ENCODE peak calls at places on chromosomes 3 and 15, in ten cellular contexts. One of them, this sample, is unnamed.

GRCh38 chr3:25831578-25831977 is 41.7 kb downstream of the OXSM start:
- DNase-seq in PC-9: no peak
- DNase-seq in ovary: no peak
- DNase-seq in iPS DF 6.9: no peak
- DNase-seq in mucosa of descending colon: no peak
- DNase-seq in kidney: no peak
- DNase-seq in keratinocyte: no peak
- DNase-seq in BE2C: no peak
- DNase-seq in effector memory CD4-positive, alpha-beta T cell: no peak
- DNase-seq in tibial artery: no peak
- DNase-seq in this sample: peak; percentile 55

GRCh38 chr3:84108442-84108971 is 850.3 kb upstream of the CADM2 start:
- DNase-seq in PC-9: peak; percentile 16
- DNase-seq in ovary: no peak
- DNase-seq in iPS DF 6.9: no peak
- DNase-seq in mucosa of descending colon: no peak
- DNase-seq in kidney: no peak
- DNase-seq in keratinocyte: peak; percentile 79
- DNase-seq in BE2C: no peak
- DNase-seq in effector memory CD4-positive, alpha-beta T cell: no peak
- DNase-seq in tibial artery: no peak
- DNase-seq in this sample: peak; percentile 53

GRCh38 chr3:45224824-45225464 is 1.1 kb downstream of the TMEM158 start:
- DNase-seq in PC-9: peak; percentile 78
- DNase-seq in ovary: peak; percentile 37
- DNase-seq in iPS DF 6.9: no peak
- DNase-seq in mucosa of descending colon: peak; percentile 81
- DNase-seq in kidney: peak; percentile 92
- DNase-seq in keratinocyte: no peak
- DNase-seq in BE2C: peak; percentile 60
- DNase-seq in effector memory CD4-positive, alpha-beta T cell: no peak
- DNase-seq in tibial artery: peak; percentile 79
- DNase-seq in this sample: peak; percentile 82

GRCh38 chr3:135982922-135983581 is 17.5 kb downstream of the PPP2R3A start:
- DNase-seq in PC-9: no peak
- DNase-seq in ovary: no peak
- DNase-seq in iPS DF 6.9: no peak
- DNase-seq in mucosa of descending colon: no peak
- DNase-seq in kidney: no peak
- DNase-seq in keratinocyte: no peak
- DNase-seq in BE2C: no peak
- DNase-seq in effector memory CD4-positive, alpha-beta T cell: no peak
- DNase-seq in tibial artery: no peak
- DNase-seq in this sample: no peak

GRCh38 chr15:93072440-93073394 is 16.3 kb downstream of the RGMA start:
- DNase-seq in PC-9: peak; percentile 84
- DNase-seq in ovary: peak; percentile 90
- DNase-seq in iPS DF 6.9: no peak
- DNase-seq in mucosa of descending colon: no peak
- DNase-seq in kidney: peak; percentile 92
- DNase-seq in keratinocyte: no peak
- DNase-seq in BE2C: peak; percentile 86
- DNase-seq in effector memory CD4-positive, alpha-beta T cell: no peak
- DNase-seq in tibial artery: peak; percentile 93
- DNase-seq in this sample: peak; percentile 85

GRCh38 chr3:141860086-141860669 is 16.3 kb upstream of the ATP1B3 start:
- DNase-seq in PC-9: no peak
- DNase-seq in ovary: no peak
- DNase-seq in iPS DF 6.9: no peak
- DNase-seq in mucosa of descending colon: no peak
- DNase-seq in kidney: no peak
- DNase-seq in keratinocyte: no peak
- DNase-seq in BE2C: no peak
- DNase-seq in effector memory CD4-positive, alpha-beta T cell: no peak
- DNase-seq in tibial artery: no peak
- DNase-seq in this sample: no peak

GRCh38 chr3:108554233-108554632 is 35.0 kb downstream of the CIP2A start:
- DNase-seq in PC-9: no peak
- DNase-seq in ovary: no peak
- DNase-seq in iPS DF 6.9: no peak
- DNase-seq in mucosa of descending colon: no peak
- DNase-seq in kidney: no peak
- DNase-seq in keratinocyte: no peak
- DNase-seq in BE2C: no peak
- DNase-seq in effector memory CD4-positive, alpha-beta T cell: no peak
- DNase-seq in tibial artery: no peak
- DNase-seq in this sample: no peak

GRCh38 chr3:138638641-138639040 is 30.1 kb downstream of the FAIM start:
- DNase-seq in PC-9: no peak
- DNase-seq in ovary: no peak
- DNase-seq in iPS DF 6.9: no peak
- DNase-seq in mucosa of descending colon: no peak
- DNase-seq in kidney: no peak
- DNase-seq in keratinocyte: no peak
- DNase-seq in BE2C: no peak
- DNase-seq in effector memory CD4-positive, alpha-beta T cell: no peak
- DNase-seq in tibial artery: no peak
- DNase-seq in this sample: no peak

GRCh38 chr3:181847276-181847675 is 135.6 kb downstream of the SOX2 start:
- DNase-seq in PC-9: no peak
- DNase-seq in ovary: no peak
- DNase-seq in iPS DF 6.9: no peak
- DNase-seq in mucosa of descending colon: no peak
- DNase-seq in kidney: no peak
- DNase-seq in keratinocyte: no peak
- DNase-seq in BE2C: no peak
- DNase-seq in effector memory CD4-positive, alpha-beta T cell: no peak
- DNase-seq in tibial artery: no peak
- DNase-seq in this sample: no peak

GRCh38 chr3:127217594-127218456 is 24.9 kb downstream of the PRR23E start:
- DNase-seq in PC-9: peak; percentile 72
- DNase-seq in ovary: no peak
- DNase-seq in iPS DF 6.9: no peak
- DNase-seq in mucosa of descending colon: no peak
- DNase-seq in kidney: no peak
- DNase-seq in keratinocyte: no peak
- DNase-seq in BE2C: no peak
- DNase-seq in effector memory CD4-positive, alpha-beta T cell: no peak
- DNase-seq in tibial artery: no peak
- DNase-seq in this sample: no peak

GRCh38 chr3:159664011-159664410 is 324.6 kb upstream of the IL12A start:
- DNase-seq in PC-9: no peak
- DNase-seq in ovary: no peak
- DNase-seq in iPS DF 6.9: no peak
- DNase-seq in mucosa of descending colon: no peak
- DNase-seq in kidney: no peak
- DNase-seq in keratinocyte: no peak
- DNase-seq in BE2C: peak; percentile 55
- DNase-seq in effector memory CD4-positive, alpha-beta T cell: no peak
- DNase-seq in tibial artery: no peak
- DNase-seq in this sample: no peak

GRCh38 chr3:32154180-32154579 is 47.8 kb downstream of the GPD1L start:
- DNase-seq in PC-9: no peak
- DNase-seq in ovary: no peak
- DNase-seq in iPS DF 6.9: no peak
- DNase-seq in mucosa of descending colon: no peak
- DNase-seq in kidney: no peak
- DNase-seq in keratinocyte: no peak
- DNase-seq in BE2C: no peak
- DNase-seq in effector memory CD4-positive, alpha-beta T cell: no peak
- DNase-seq in tibial artery: no peak
- DNase-seq in this sample: no peak

GRCh38 chr3:195250473-195251251 is 20.3 kb downstream of the XXYLT1 start:
- DNase-seq in PC-9: no peak
- DNase-seq in ovary: peak; percentile 37
- DNase-seq in iPS DF 6.9: no peak
- DNase-seq in mucosa of descending colon: no peak
- DNase-seq in kidney: no peak
- DNase-seq in keratinocyte: no peak
- DNase-seq in BE2C: peak; percentile 63
- DNase-seq in effector memory CD4-positive, alpha-beta T cell: no peak
- DNase-seq in tibial artery: peak; percentile 61
- DNase-seq in this sample: no peak

GRCh38 chr3:168427830-168428471 is 332.2 kb upstream of the GOLIM4 start:
- DNase-seq in PC-9: no peak
- DNase-seq in ovary: no peak
- DNase-seq in iPS DF 6.9: no peak
- DNase-seq in mucosa of descending colon: no peak
- DNase-seq in kidney: no peak
- DNase-seq in keratinocyte: no peak
- DNase-seq in BE2C: no peak
- DNase-seq in effector memory CD4-positive, alpha-beta T cell: no peak
- DNase-seq in tibial artery: no peak
- DNase-seq in this sample: no peak

GRCh38 chr15:25766421-25766820 is 96.7 kb downstream of the ATP10A start:
- DNase-seq in PC-9: no peak
- DNase-seq in ovary: no peak
- DNase-seq in iPS DF 6.9: no peak
- DNase-seq in mucosa of descending colon: no peak
- DNase-seq in kidney: no peak
- DNase-seq in keratinocyte: no peak
- DNase-seq in BE2C: no peak
- DNase-seq in effector memory CD4-positive, alpha-beta T cell: no peak
- DNase-seq in tibial artery: no peak
- DNase-seq in this sample: no peak

GRCh38 chr15:69537085-69537484 is 84.5 kb downstream of the RPLP1 start:
- DNase-seq in PC-9: no peak
- DNase-seq in ovary: no peak
- DNase-seq in iPS DF 6.9: no peak
- DNase-seq in mucosa of descending colon: no peak
- DNase-seq in kidney: no peak
- DNase-seq in keratinocyte: no peak
- DNase-seq in BE2C: no peak
- DNase-seq in effector memory CD4-positive, alpha-beta T cell: no peak
- DNase-seq in tibial artery: no peak
- DNase-seq in this sample: no peak

DNA sequence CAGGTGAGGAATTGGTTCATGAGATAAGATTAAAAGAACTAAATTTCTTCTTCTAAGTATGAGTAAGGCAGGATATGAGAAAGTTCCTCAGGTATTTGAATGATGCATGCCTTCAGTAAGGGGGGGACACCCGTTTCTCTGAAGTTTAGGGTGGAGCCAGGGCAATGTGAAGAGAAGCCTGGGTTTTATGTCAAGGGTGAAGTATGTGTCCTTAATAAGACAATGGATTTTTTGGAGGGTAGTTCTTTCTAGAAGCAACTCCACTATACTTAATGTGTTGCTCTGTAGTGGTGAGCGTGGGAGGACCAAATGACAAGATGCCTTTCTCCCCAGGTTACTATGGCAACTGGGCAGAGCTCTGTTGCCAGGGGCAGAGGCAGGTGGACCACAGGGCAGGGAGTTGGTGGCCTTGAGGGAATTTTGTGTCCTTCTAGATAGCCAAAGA is 44.0 kb downstream of the PHLDB2 start:
- DNase-seq in PC-9: peak; percentile 80
- DNase-seq in ovary: no peak
- DNase-seq in iPS DF 6.9: no peak
- DNase-seq in mucosa of descending colon: no peak
- DNase-seq in kidney: no peak
- DNase-seq in keratinocyte: peak; percentile 61
- DNase-seq in BE2C: no peak
- DNase-seq in effector memory CD4-positive, alpha-beta T cell: no peak
- DNase-seq in tibial artery: no peak
- DNase-seq in this sample: no peak
- H3K4me1 ChIP-seq in PC-9: peaks cover 55% of the 10 kb centered on the region
- H3K4me1 ChIP-seq in ovary: no peaks in the 10 kb centered on the region
- H3K4me1 ChIP-seq in iPS DF 6.9: no peaks in the 10 kb centered on the region
- H3K4me1 ChIP-seq in mucosa of descending colon: no peaks in the 10 kb centered on the region
- H3K4me1 ChIP-seq in kidney: peaks cover 7% of the 10 kb centered on the region
- H3K4me1 ChIP-seq in keratinocyte: peaks cover 47% of the 10 kb centered on the region
- H3K4me1 ChIP-seq in BE2C: no peaks in the 10 kb centered on the region
- H3K4me1 ChIP-seq in effector memory CD4-positive, alpha-beta T cell: no peaks in the 10 kb centered on the region
- H3K4me1 ChIP-seq in tibial artery: peaks cover 27% of the 10 kb centered on the region
- H3K4me1 ChIP-seq in this sample: peaks cover 2% of the 10 kb centered on the region

GRCh38 chr3:49311283-49311682 is 28.6 kb downstream of the USP4 start:
- DNase-seq in PC-9: no peak
- DNase-seq in ovary: no peak
- DNase-seq in iPS DF 6.9: no peak
- DNase-seq in mucosa of descending colon: no peak
- DNase-seq in kidney: no peak
- DNase-seq in keratinocyte: no peak
- DNase-seq in BE2C: no peak
- DNase-seq in effector memory CD4-positive, alpha-beta T cell: no peak
- DNase-seq in tibial artery: no peak
- DNase-seq in this sample: no peak

GRCh38 chr3:49313902-49314676 is 25.8 kb downstream of the USP4 start:
- DNase-seq in PC-9: no peak
- DNase-seq in ovary: no peak
- DNase-seq in iPS DF 6.9: no peak
- DNase-seq in mucosa of descending colon: no peak
- DNase-seq in kidney: no peak
- DNase-seq in keratinocyte: no peak
- DNase-seq in BE2C: no peak
- DNase-seq in effector memory CD4-positive, alpha-beta T cell: no peak
- DNase-seq in tibial artery: no peak
- DNase-seq in this sample: no peak

GRCh38 chr3:49316696-49317457 is 23.0 kb downstream of the USP4 start:
- DNase-seq in PC-9: no peak
- DNase-seq in ovary: no peak
- DNase-seq in iPS DF 6.9: no peak
- DNase-seq in mucosa of descending colon: no peak
- DNase-seq in kidney: no peak
- DNase-seq in keratinocyte: no peak
- DNase-seq in BE2C: no peak
- DNase-seq in effector memory CD4-positive, alpha-beta T cell: no peak
- DNase-seq in tibial artery: no peak
- DNase-seq in this sample: no peak
- H3K36me3 ChIP-seq in PC-9: peaks cover 5% of the 10 kb centered on the region
- H3K36me3 ChIP-seq in ovary: no peaks in the 10 kb centered on the region
- H3K36me3 ChIP-seq in iPS DF 6.9: peaks cover 7% of the 10 kb centered on the region
- H3K36me3 ChIP-seq in mucosa of descending colon: no peaks in the 10 kb centered on the region
- H3K36me3 ChIP-seq in kidney: peaks cover 29% of the 10 kb centered on the region
- H3K36me3 ChIP-seq in keratinocyte: peaks cover 16% of the 10 kb centered on the region
- H3K36me3 ChIP-seq in BE2C: no peaks in the 10 kb centered on the region
- H3K36me3 ChIP-seq in effector memory CD4-positive, alpha-beta T cell: peaks cover 45% of the 10 kb centered on the region
- H3K36me3 ChIP-seq in tibial artery: peaks cover 75% of the 10 kb centered on the region
- H3K36me3 ChIP-seq in this sample: peaks cover 34% of the 10 kb centered on the region

GRCh38 chr15:31148622-31149505 is 47.3 kb upstream of the TRPM1 start:
- DNase-seq in PC-9: no peak
- DNase-seq in ovary: no peak
- DNase-seq in iPS DF 6.9: no peak
- DNase-seq in mucosa of descending colon: no peak
- DNase-seq in kidney: no peak
- DNase-seq in keratinocyte: no peak
- DNase-seq in BE2C: no peak
- DNase-seq in effector memory CD4-positive, alpha-beta T cell: no peak
- DNase-seq in tibial artery: no peak
- DNase-seq in this sample: no peak
- H3K9me3 ChIP-seq in PC-9: no peaks in the 10 kb centered on the region
- H3K9me3 ChIP-seq in ovary: no peaks in the 10 kb centered on the region
- H3K9me3 ChIP-seq in iPS DF 6.9: no peaks in the 10 kb centered on the region
- H3K9me3 ChIP-seq in mucosa of descending colon: no peaks in the 10 kb centered on the region
- H3K9me3 ChIP-seq in kidney: no peaks in the 10 kb centered on the region
- H3K9me3 ChIP-seq in keratinocyte: peaks cover 2% of the 10 kb centered on the region
- H3K9me3 ChIP-seq in BE2C: no peaks in the 10 kb centered on the region
- H3K9me3 ChIP-seq in effector memory CD4-positive, alpha-beta T cell: no peaks in the 10 kb centered on the region
- H3K9me3 ChIP-seq in tibial artery: no peaks in the 10 kb centered on the region
- H3K9me3 ChIP-seq in this sample: no peaks in the 10 kb centered on the region

DNA sequence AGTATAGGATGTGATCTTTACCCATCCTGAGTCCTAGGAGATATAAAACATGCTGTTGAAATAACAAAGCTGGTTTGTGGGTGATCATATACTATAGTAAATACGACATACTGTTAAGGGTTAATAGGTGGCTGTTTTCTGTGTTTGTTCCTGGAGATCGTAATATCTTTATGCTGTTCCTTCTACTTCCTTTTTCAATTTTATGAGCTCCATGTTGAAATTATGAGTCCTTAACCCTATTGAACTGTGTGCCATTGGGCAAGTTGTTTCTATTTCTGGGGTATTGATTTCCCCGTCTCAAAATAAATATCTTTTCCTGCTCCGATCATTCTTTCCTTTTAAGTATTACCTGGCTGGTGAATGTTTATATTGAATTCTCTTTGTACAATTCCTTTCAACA is 115.1 kb downstream of the LPP start:
- DNase-seq in PC-9: no peak
- DNase-seq in ovary: no peak
- DNase-seq in iPS DF 6.9: no peak
- DNase-seq in mucosa of descending colon: no peak
- DNase-seq in kidney: no peak
- DNase-seq in keratinocyte: no peak
- DNase-seq in BE2C: no peak
- DNase-seq in effector memory CD4-positive, alpha-beta T cell: no peak
- DNase-seq in tibial artery: no peak
- DNase-seq in this sample: no peak
- H3K4me1 ChIP-seq in PC-9: peaks cover 56% of the 10 kb centered on the region
- H3K4me1 ChIP-seq in ovary: peaks cover 19% of the 10 kb centered on the region
- H3K4me1 ChIP-seq in iPS DF 6.9: peaks cover 10% of the 10 kb centered on the region
- H3K4me1 ChIP-seq in mucosa of descending colon: peaks cover 49% of the 10 kb centered on the region
- H3K4me1 ChIP-seq in kidney: peaks cover 37% of the 10 kb centered on the region
- H3K4me1 ChIP-seq in keratinocyte: peaks cover 14% of the 10 kb centered on the region
- H3K4me1 ChIP-seq in BE2C: no peaks in the 10 kb centered on the region
- H3K4me1 ChIP-seq in effector memory CD4-positive, alpha-beta T cell: no peaks in the 10 kb centered on the region
- H3K4me1 ChIP-seq in tibial artery: peaks cover 92% of the 10 kb centered on the region
- H3K4me1 ChIP-seq in this sample: peaks cover 51% of the 10 kb centered on the region

This sample was measured in cardiac muscle cell.